ENCODE peak calls at places on chromosome 21, in five cellular contexts. One of them, this sample, is unnamed.

GRCh38 chr21:14383596-14384210 is 757 bp upstream of the HSPA13 start:
- DNase-seq in kidney: no peak
- DNase-seq in fibroblast of lung: peak; percentile 31
- DNase-seq in mammary epithelial cell: no peak
- DNase-seq in colonic mucosa: no peak
- DNase-seq in this sample: no peak

GRCh38 chr21:16040601-16041000 is 310.8 kb downstream of the USP25 start:
- DNase-seq in kidney: no peak
- DNase-seq in fibroblast of lung: peak; percentile 54
- DNase-seq in mammary epithelial cell: peak; percentile 17
- DNase-seq in colonic mucosa: no peak
- DNase-seq in this sample: no peak

GRCh38 chr21:17610862-17611261 is 1.8 kb downstream of the BTG3 start:
- DNase-seq in kidney: no peak
- DNase-seq in fibroblast of lung: peak; percentile 35
- DNase-seq in mammary epithelial cell: peak; percentile 12
- DNase-seq in colonic mucosa: peak; percentile 42
- DNase-seq in this sample: no peak

GRCh38 chr21:20698585-20698984 is 299.6 kb upstream of the NCAM2 start:
- DNase-seq in kidney: no peak
- DNase-seq in fibroblast of lung: no peak
- DNase-seq in mammary epithelial cell: no peak
- DNase-seq in colonic mucosa: no peak
- DNase-seq in this sample: no peak

GRCh38 chr21:39187141-39187540 is 3.9 kb upstream of the PSMG1 start:
- DNase-seq in kidney: no peak
- DNase-seq in fibroblast of lung: no peak
- DNase-seq in mammary epithelial cell: no peak
- DNase-seq in colonic mucosa: no peak
- DNase-seq in this sample: no peak

GRCh38 chr21:28229811-28230210 is 762.9 kb downstream of the LTN1 start:
- DNase-seq in kidney: no peak
- DNase-seq in fibroblast of lung: peak; percentile 70
- DNase-seq in mammary epithelial cell: peak; percentile 25
- DNase-seq in colonic mucosa: no peak
- DNase-seq in this sample: no peak

GRCh38 chr21:42518626-42519025 is 5.0 kb downstream of the SLC37A1 start:
- DNase-seq in kidney: no peak
- DNase-seq in fibroblast of lung: no peak
- DNase-seq in mammary epithelial cell: no peak
- DNase-seq in colonic mucosa: no peak
- DNase-seq in this sample: no peak

GRCh38 chr21:32921632-32922230 is 104.0 kb upstream of the OLIG2 start:
- DNase-seq in kidney: no peak
- DNase-seq in fibroblast of lung: no peak
- DNase-seq in mammary epithelial cell: no peak
- DNase-seq in colonic mucosa: peak; percentile 44
- DNase-seq in this sample: peak; percentile 86

GRCh38 chr21:15260604-15261003 is 195.8 kb upstream of the NRIP1 start:
- DNase-seq in kidney: no peak
- DNase-seq in fibroblast of lung: no peak
- DNase-seq in mammary epithelial cell: no peak
- DNase-seq in colonic mucosa: no peak
- DNase-seq in this sample: no peak

GRCh38 chr21:45080639-45081414 is 6.4 kb downstream of the ADARB1 start:
- DNase-seq in kidney: no peak
- DNase-seq in fibroblast of lung: peak; percentile 52
- DNase-seq in mammary epithelial cell: no peak
- DNase-seq in colonic mucosa: no peak
- DNase-seq in this sample: peak; percentile 27
- H3K9ac ChIP-seq in kidney: no peak overlapping the region
- H3K9ac ChIP-seq in fibroblast of lung: no peak overlapping the region
- H3K9ac ChIP-seq in mammary epithelial cell: no peak overlapping the region
- H3K9ac ChIP-seq in colonic mucosa: no peak overlapping the region
- H3K9ac ChIP-seq in this sample: no peak overlapping the region

DNA sequence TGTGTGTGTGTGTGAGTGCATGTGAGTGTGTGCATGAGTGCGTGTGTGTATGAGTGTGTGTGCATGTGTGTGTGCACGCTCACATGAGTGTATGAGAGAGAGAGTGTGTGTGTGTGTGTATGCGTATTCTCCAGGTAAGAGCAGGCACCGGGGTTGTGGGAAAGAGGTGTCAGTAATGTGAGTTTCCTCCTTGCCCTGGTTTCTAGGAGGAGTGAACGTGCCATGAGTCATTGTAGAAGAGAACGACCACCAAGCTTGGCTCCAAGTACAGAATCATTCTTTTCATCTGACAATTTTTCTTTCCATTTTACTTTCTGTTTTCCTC is 79.1 kb downstream of the POFUT2 start:
- DNase-seq in kidney: no peak
- DNase-seq in fibroblast of lung: peak; percentile 57
- DNase-seq in mammary epithelial cell: no peak
- DNase-seq in colonic mucosa: no peak
- DNase-seq in this sample: no peak
- H3K27ac ChIP-seq in kidney: no peak overlapping the region
- H3K27ac ChIP-seq in fibroblast of lung: no peak overlapping the region
- H3K27ac ChIP-seq in mammary epithelial cell: no peak overlapping the region
- H3K27ac ChIP-seq in colonic mucosa: no peak overlapping the region
- H3K27ac ChIP-seq in this sample: no peak overlapping the region

GRCh38 chr21:37565530-37566223 is 199.1 kb downstream of the DYRK1A start:
- DNase-seq in kidney: no peak
- DNase-seq in fibroblast of lung: peak; percentile 23
- DNase-seq in mammary epithelial cell: no peak
- DNase-seq in colonic mucosa: no peak
- DNase-seq in this sample: no peak
- H3K4me3 ChIP-seq in kidney: no peak overlapping the region
- H3K4me3 ChIP-seq in fibroblast of lung: no peak overlapping the region
- H3K4me3 ChIP-seq in mammary epithelial cell: no peak overlapping the region
- H3K4me3 ChIP-seq in colonic mucosa: no peak overlapping the region
- H3K4me3 ChIP-seq in this sample: no peak overlapping the region

GRCh38 chr21:29737188-29737587 is 202.6 kb downstream of the GRIK1 start:
- DNase-seq in kidney: no peak
- DNase-seq in fibroblast of lung: no peak
- DNase-seq in mammary epithelial cell: no peak
- DNase-seq in colonic mucosa: no peak
- DNase-seq in this sample: no peak
- H3K9ac ChIP-seq in kidney: no peak overlapping the region
- H3K9ac ChIP-seq in fibroblast of lung: no peak overlapping the region
- H3K9ac ChIP-seq in mammary epithelial cell: no peak overlapping the region
- H3K9ac ChIP-seq in colonic mucosa: no peak overlapping the region
- H3K9ac ChIP-seq in this sample: no peak overlapping the region

DNA sequence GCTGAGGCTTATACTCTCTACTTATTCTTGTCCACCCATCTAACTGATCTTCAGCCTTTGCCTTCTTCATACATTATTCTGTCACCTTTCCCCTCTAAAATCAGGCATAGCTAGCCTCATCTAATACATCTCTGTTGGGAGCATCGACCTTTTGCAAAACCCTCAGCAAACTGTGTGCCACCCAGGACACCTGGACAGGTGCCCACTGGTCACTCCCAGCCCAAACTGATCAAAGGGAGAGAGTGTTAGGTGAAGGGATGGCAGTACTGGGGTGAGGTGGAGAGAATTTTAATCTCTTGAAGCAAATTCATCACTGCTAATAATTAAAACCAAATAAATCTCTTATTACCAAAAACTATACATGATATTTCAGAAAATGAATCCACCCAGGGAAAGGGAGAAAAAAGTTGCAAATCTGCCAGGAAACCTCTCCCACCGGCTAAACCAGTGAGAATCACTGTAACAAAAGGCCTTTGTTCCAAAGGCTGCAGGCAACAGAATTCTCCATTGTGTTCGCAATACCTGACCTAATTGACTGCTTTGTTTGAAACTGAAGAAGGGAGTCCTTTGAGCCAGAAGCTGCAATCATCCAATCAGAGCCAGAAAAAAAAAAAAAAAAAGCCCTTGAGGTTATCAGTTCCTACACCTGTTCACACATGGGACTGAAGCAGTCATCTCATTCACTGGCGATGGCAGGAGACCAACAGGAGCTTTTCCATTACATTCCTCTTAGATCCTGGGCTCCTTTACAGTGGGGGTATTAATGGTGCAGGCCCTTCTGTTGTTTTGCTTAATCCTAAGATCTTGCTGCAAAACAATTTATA is 172.6 kb downstream of the APP start:
- DNase-seq in kidney: no peak
- DNase-seq in fibroblast of lung: no peak
- DNase-seq in mammary epithelial cell: peak; percentile 83
- DNase-seq in colonic mucosa: peak; percentile 64
- DNase-seq in this sample: peak; percentile 74
- H3K27ac ChIP-seq in kidney: no peak overlapping the region
- H3K27ac ChIP-seq in fibroblast of lung: no peak overlapping the region
- H3K27ac ChIP-seq in mammary epithelial cell: no peak overlapping the region
- H3K27ac ChIP-seq in colonic mucosa: peak overlapping the region; percentile 42
- H3K27ac ChIP-seq in this sample: peak overlapping the region; percentile 73

GRCh38 chr21:36061445-36061844 is 1.1 kb upstream of the SETD4 start:
- DNase-seq in kidney: no peak
- DNase-seq in fibroblast of lung: no peak
- DNase-seq in mammary epithelial cell: no peak
- DNase-seq in colonic mucosa: no peak
- DNase-seq in this sample: no peak
- H3K4me3 ChIP-seq in kidney: no peak overlapping the region
- H3K4me3 ChIP-seq in fibroblast of lung: no peak overlapping the region
- H3K4me3 ChIP-seq in mammary epithelial cell: no peak overlapping the region
- H3K4me3 ChIP-seq in colonic mucosa: no peak overlapping the region
- H3K4me3 ChIP-seq in this sample: no peak overlapping the region

GRCh38 chr21:45802956-45803612 is 159.6 kb downstream of the PCBP3 start:
- DNase-seq in kidney: no peak
- DNase-seq in fibroblast of lung: no peak
- DNase-seq in mammary epithelial cell: no peak
- DNase-seq in colonic mucosa: no peak
- DNase-seq in this sample: no peak

GRCh38 chr21:45801129-45801735 is 157.7 kb downstream of the PCBP3 start:
- DNase-seq in kidney: no peak
- DNase-seq in fibroblast of lung: no peak
- DNase-seq in mammary epithelial cell: no peak
- DNase-seq in colonic mucosa: no peak
- DNase-seq in this sample: no peak

GRCh38 chr21:45801989-45802388 is 158.5 kb downstream of the PCBP3 start:
- DNase-seq in kidney: no peak
- DNase-seq in fibroblast of lung: no peak
- DNase-seq in mammary epithelial cell: no peak
- DNase-seq in colonic mucosa: no peak
- DNase-seq in this sample: no peak

GRCh38 chr21:45803613-45804340 is 160.3 kb downstream of the PCBP3 start:
- DNase-seq in kidney: peak; percentile 37
- DNase-seq in fibroblast of lung: no peak
- DNase-seq in mammary epithelial cell: no peak
- DNase-seq in colonic mucosa: no peak
- DNase-seq in this sample: no peak

GRCh38 chr21:45802425-45802824 is 158.9 kb downstream of the PCBP3 start:
- DNase-seq in kidney: peak; percentile 30
- DNase-seq in fibroblast of lung: no peak
- DNase-seq in mammary epithelial cell: no peak
- DNase-seq in colonic mucosa: no peak
- DNase-seq in this sample: no peak
- H3K9ac ChIP-seq in kidney: no peak overlapping the region
- H3K9ac ChIP-seq in fibroblast of lung: no peak overlapping the region
- H3K9ac ChIP-seq in mammary epithelial cell: no peak overlapping the region
- H3K9ac ChIP-seq in colonic mucosa: no peak overlapping the region
- H3K9ac ChIP-seq in this sample: no peak overlapping the region

GRCh38 chr21:44050276-44050675 is 38.2 kb downstream of the TRAPPC10 start:
- DNase-seq in kidney: no peak
- DNase-seq in fibroblast of lung: no peak
- DNase-seq in mammary epithelial cell: no peak
- DNase-seq in colonic mucosa: no peak
- DNase-seq in this sample: no peak

GRCh38 chr21:44049606-44050005 is 37.5 kb downstream of the TRAPPC10 start:
- DNase-seq in kidney: no peak
- DNase-seq in fibroblast of lung: no peak
- DNase-seq in mammary epithelial cell: no peak
- DNase-seq in colonic mucosa: no peak
- DNase-seq in this sample: no peak

GRCh38 chr21:44052830-44053226 is 40.7 kb downstream of the TRAPPC10 start:
- DNase-seq in kidney: no peak
- DNase-seq in fibroblast of lung: no peak
- DNase-seq in mammary epithelial cell: no peak
- DNase-seq in colonic mucosa: no peak
- DNase-seq in this sample: no peak

GRCh38 chr21:44052071-44052829 is 40.1 kb downstream of the TRAPPC10 start:
- DNase-seq in kidney: no peak
- DNase-seq in fibroblast of lung: no peak
- DNase-seq in mammary epithelial cell: no peak
- DNase-seq in colonic mucosa: no peak
- DNase-seq in this sample: no peak

DNA sequence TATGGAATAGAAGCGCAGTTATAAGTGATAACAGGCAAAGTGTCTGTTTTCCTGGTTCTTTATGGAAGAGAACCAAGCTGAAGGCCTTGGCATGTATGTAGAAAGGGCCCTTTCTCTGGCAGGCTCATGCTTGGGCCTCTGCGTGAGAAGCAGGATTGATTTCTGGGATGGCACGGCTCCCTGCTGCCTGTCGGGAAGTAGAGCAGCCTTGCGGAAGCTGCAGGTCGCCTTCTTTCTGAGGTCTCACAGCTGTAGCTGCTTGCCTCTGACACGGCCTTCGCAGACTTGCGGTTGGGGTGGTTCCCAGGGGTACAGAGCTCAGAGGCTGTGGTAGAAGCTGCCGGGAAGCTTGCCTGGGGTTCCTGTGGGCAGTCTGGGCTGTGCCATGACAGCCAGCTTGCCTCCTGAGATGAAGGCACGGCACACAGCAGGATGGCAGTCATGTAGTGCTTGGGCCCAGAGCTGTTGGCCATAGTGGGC is 39.4 kb downstream of the TRAPPC10 start:
- DNase-seq in kidney: peak; percentile 84
- DNase-seq in fibroblast of lung: peak; percentile 44
- DNase-seq in mammary epithelial cell: no peak
- DNase-seq in colonic mucosa: no peak
- DNase-seq in this sample: no peak
- H3K27ac ChIP-seq in kidney: peak overlapping the region; percentile 66
- H3K27ac ChIP-seq in fibroblast of lung: peak overlapping the region; percentile 78
- H3K27ac ChIP-seq in mammary epithelial cell: no peak overlapping the region
- H3K27ac ChIP-seq in colonic mucosa: peak overlapping the region; percentile 36
- H3K27ac ChIP-seq in this sample: no peak overlapping the region

DNA sequence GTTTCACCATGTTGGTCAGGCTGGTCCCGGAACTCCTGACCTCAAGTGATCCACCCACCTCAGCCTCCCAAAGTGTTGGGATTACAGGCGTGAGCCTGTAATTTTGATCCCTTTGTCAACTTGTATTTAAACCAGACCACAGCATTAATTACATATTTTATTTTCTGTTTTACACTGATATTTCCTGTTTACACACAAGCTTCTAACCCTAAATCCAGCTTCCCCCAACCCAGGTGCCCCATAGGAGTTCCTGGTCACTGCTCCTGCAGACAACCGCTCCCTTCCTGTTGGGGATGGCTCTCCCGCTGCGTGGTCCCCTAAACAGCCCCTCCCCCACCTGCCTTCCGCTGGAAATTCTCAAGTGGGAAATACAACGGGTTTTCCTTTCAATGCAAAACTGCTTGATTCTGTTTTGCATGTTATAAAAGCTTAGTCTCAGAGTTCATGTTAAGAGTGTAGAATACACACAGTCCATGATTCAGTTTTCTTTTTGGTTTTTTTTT is 3.7 kb downstream of the CSTB start:
- DNase-seq in kidney: no peak
- DNase-seq in fibroblast of lung: no peak
- DNase-seq in mammary epithelial cell: no peak
- DNase-seq in colonic mucosa: no peak
- DNase-seq in this sample: peak; percentile 65
- H3K4me3 ChIP-seq in kidney: no peak overlapping the region
- H3K4me3 ChIP-seq in fibroblast of lung: no peak overlapping the region
- H3K4me3 ChIP-seq in mammary epithelial cell: no peak overlapping the region
- H3K4me3 ChIP-seq in colonic mucosa: no peak overlapping the region
- H3K4me3 ChIP-seq in this sample: no peak overlapping the region

This sample was measured in endodermal cell.